ENCODE peak calls at places on chromosome 18, in six cellular contexts. Y, N, S, I, E and L are unnamed samples.

GRCh38 chr18:28267878-28268625 is 91.1 kb upstream of the CDH2 start:
- DNase-seq in E (no peak), Y (no peak), N (no peak), S (peak), I (no peak), L (no peak)

GRCh38 chr18:79378416-79379250 is 17.1 kb upstream of the NFATC1 start:
- DNase-seq in S (peak), N (peak), E (peak), Y (peak), I (peak), L (no peak)

GRCh38 chr18:58247363-58247834 is 203.4 kb downstream of the NEDD4L start:
- DNase-seq in S (no peak), Y (no peak), N (no peak), E (no peak), I (peak), L (no peak)

GRCh38 chr18:71665131-71665530 is 879.0 kb downstream of the CBLN2 start:
- DNase-seq in E (no peak), I (no peak), N (no peak), S (no peak), Y (no peak), L (no peak)

GRCh38 chr18:11149441-11150270 is at the start of gene PIEZO2:
- DNase-seq in I (peak), Y (peak), S (peak), N (no peak), E (no peak), L (no peak)

GRCh38 chr18:54888378-54888777 is 60.1 kb downstream of the RAB27B start:
- DNase-seq in E (no peak), Y (no peak), N (no peak), S (no peak), I (no peak), L (no peak)

GRCh38 chr18:8706981-8707940 is 1.9 kb downstream of the MTCL1 start:
- DNase-seq in I (peak), N (no peak), Y (peak), E (no peak), S (peak), L (peak)

GRCh38 chr18:50805732-50806131 is 14.1 kb downstream of the MRO start:
- DNase-seq in I (no peak), N (no peak), Y (no peak), E (no peak), S (no peak), L (no peak)

GRCh38 chr18:79393181-79393598 is 2.5 kb upstream of the NFATC1 start:
- DNase-seq in Y (no peak), E (no peak), S (peak), N (no peak), I (no peak), L (peak)

GRCh38 chr18:63700501-63700900 is 2.3 kb upstream of the SERPINB11 start:
- DNase-seq in I (no peak), S (no peak), Y (no peak), E (no peak), N (no peak), L (no peak)

GRCh38 chr18:69946608-69947155 is 991 bp downstream of the CD226 start:
- DNase-seq in I (no peak), S (no peak), E (no peak), N (no peak), Y (no peak), L (no peak)

GRCh38 chr18:46332956-46333355 is 228.8 kb downstream of the HAUS1 start:
- DNase-seq in Y (no peak), N (no peak), S (no peak), I (no peak), E (no peak), L (no peak)

GRCh38 chr18:26652501-26652900 is 104.1 kb upstream of the KCTD1 start:
- DNase-seq in I (no peak), Y (no peak), N (no peak), S (no peak), E (no peak), L (no peak)

GRCh38 chr18:26655614-26656400 is 107.5 kb upstream of the KCTD1 start:
- DNase-seq in N (no peak), S (peak), I (peak), Y (peak), E (peak), L (no peak)

GRCh38 chr18:26655010-26655613 is 106.8 kb upstream of the KCTD1 start:
- DNase-seq in N (no peak), I (no peak), E (peak), S (peak), Y (no peak), L (no peak)

GRCh38 chr18:26656401-26656943 is 108.1 kb upstream of the KCTD1 start:
- DNase-seq in S (no peak), N (no peak), Y (no peak), E (no peak), I (peak), L (no peak)

DNA sequence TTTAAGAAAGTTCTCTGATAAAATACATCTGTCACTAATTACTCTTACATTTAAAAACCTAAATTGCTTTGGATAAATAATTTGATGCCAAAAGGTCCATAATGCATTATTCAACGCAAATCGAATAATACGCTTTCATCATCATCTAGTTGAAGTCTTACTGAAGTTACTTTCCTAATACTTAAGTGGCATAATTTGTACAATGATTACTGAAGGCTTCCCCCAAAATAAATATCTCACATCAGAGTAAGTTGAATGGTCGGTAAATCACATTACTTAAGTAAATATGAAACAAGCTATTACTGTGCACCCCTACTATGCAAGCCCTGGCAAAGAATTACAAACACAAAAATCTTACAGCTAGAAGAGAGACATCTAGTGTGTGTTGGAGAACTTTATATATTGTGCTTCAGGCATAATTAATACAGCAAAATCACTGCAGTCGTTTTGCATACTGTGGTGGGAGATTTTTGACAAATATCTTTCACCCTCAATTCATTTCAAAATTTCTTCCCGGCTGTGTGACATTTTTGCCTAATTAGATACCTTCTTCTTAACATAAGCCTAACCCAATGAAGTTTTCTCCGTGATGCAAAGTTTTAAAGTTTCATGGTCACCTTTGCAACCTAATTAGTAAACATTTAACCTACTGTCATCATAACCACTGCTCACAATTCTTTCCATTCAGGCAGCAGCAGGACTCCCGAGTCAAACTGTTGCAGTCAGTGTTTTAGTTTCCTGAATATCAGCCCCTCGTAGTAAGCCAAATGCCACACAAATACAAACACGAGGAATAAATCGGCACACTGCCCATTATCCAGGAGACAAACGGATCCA is 106.0 kb upstream of the KCTD1 start:
- DNase-seq in N (no peak), Y (no peak), E (no peak), I (no peak), S (peak), L (no peak)
- H3K4me3 ChIP-seq in N (no peak), Y (no peak), E (no peak), I (no peak), S (no peak), L (no peak)

GRCh38 chr18:22711381-22711717 is 221.8 kb upstream of the RBBP8 start:
- DNase-seq in N (no peak), I (no peak), Y (no peak), S (no peak), E (no peak), L (no peak)
- H3K4me3 ChIP-seq in N (no peak), I (no peak), Y (no peak), S (peak), E (no peak), L (no peak)

DNA sequence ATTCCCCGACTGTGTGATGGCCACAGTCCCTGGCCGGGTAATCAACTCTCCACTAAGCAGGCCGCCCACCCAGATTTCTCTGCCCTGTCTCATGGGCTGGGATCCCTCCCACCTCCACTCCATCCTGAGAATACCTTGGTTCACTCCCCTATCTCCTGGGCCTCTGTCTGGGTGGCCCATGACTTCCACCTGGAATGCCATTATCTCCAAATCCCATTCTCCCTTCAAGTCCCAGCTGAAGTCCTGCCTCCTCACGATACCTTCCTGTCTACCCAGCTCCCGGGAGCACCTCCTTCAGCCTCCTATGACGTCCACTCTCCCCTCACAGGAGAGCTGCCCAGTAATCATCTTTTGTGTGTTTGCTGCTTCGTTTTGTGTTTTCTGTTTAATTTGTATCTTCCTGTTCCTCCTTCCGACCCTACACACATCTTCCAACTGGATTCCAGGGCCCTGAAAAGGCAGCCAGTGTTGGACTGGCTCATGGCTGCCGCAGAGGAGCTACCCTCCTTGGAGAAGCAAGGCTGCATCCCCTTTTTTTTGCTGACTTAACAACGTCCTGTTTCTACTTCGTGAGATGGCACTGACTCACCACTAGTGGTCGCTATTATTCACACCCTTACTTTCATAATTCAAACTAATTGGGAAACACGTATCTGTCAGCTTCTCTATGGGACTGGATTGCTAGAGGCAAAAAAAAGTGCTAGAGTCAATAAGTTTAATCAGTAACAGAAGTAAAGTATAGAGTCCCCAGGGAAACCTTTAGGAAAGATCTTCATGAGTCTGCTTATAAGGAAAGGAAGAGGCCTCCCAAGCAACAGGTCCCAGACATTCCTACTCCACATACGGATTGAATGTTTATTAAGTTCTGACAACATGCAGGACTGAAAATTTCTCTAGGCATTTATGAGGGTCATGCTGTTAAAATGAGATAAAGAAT is 171.9 kb upstream of the GATA6 start:
- DNase-seq in I (peak), S (peak), E (peak), N (peak), Y (no peak), L (peak)
- H3K4me3 ChIP-seq in I (no peak), S (no peak), E (no peak), N (no peak), Y (no peak), L (no peak)

GRCh38 chr18:12745095-12745820 is 42.4 kb downstream of the PSMG2 start:
- DNase-seq in Y (no peak), I (no peak), E (peak), S (peak), N (no peak), L (no peak)
- H3K4me3 ChIP-seq in Y (no peak), I (no peak), E (no peak), S (no peak), N (no peak), L (no peak)

GRCh38 chr18:61891874-61892273 is 933 bp downstream of the RNF152 start:
- DNase-seq in N (no peak), E (no peak), I (no peak), S (peak), Y (no peak), L (no peak)
- H3K4me3 ChIP-seq in N (no peak), E (peak), I (peak), S (no peak), Y (no peak), L (no peak)

DNA sequence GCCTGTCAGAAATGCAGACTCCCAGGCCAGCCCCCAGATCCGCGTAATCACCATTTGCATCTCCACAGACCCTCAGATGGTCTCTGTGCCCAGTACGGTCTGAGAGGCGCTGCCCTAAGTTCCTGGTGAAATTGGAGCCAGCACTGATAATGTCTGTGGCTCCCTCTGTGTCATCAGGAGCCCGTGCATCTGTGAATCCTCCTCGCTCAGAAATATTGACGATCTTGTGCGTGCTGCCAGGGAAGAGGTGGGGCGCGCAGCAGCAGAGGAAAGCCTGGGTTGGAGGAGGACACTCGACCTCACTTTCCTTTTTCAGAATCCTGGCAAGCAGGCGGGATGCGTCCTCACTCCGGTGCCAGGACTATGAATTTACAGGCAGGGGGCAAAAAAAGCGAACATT is 686.1 kb upstream of the SALL3 start:
- DNase-seq in I (peak), E (no peak), S (no peak), Y (no peak), N (no peak), L (no peak)
- H3K4me3 ChIP-seq in I (no peak), E (no peak), S (no peak), Y (no peak), N (no peak), L (no peak)

GRCh38 chr18:12776821-12777471 is 74.1 kb downstream of the PSMG2 start:
- DNase-seq in S (no peak), I (no peak), E (no peak), Y (no peak), N (no peak), L (no peak)
- H3K4me3 ChIP-seq in S (no peak), I (no peak), E (peak), Y (no peak), N (no peak), L (no peak)

GRCh38 chr18:77058186-77058847 is 74.3 kb downstream of the MBP start:
- DNase-seq in Y (no peak), S (no peak), N (no peak), E (no peak), I (no peak), L (no peak)

GRCh38 chr18:77054606-77055428 is 77.8 kb downstream of the MBP start:
- DNase-seq in Y (peak), N (peak), E (peak), I (peak), S (peak), L (peak)

GRCh38 chr18:77055429-77056310 is 76.9 kb downstream of the MBP start:
- DNase-seq in E (no peak), I (no peak), Y (no peak), N (peak), S (no peak), L (no peak)

GRCh38 chr18:77056399-77057015 is 76.1 kb downstream of the MBP start:
- DNase-seq in Y (no peak), N (no peak), S (no peak), I (no peak), E (no peak), L (no peak)

GRCh38 chr18:77057043-77057442 is 75.5 kb downstream of the MBP start:
- DNase-seq in S (no peak), N (no peak), Y (no peak), I (no peak), E (peak), L (no peak)
- H3K4me3 ChIP-seq in S (peak), N (no peak), Y (no peak), I (no peak), E (no peak), L (no peak)

DNA sequence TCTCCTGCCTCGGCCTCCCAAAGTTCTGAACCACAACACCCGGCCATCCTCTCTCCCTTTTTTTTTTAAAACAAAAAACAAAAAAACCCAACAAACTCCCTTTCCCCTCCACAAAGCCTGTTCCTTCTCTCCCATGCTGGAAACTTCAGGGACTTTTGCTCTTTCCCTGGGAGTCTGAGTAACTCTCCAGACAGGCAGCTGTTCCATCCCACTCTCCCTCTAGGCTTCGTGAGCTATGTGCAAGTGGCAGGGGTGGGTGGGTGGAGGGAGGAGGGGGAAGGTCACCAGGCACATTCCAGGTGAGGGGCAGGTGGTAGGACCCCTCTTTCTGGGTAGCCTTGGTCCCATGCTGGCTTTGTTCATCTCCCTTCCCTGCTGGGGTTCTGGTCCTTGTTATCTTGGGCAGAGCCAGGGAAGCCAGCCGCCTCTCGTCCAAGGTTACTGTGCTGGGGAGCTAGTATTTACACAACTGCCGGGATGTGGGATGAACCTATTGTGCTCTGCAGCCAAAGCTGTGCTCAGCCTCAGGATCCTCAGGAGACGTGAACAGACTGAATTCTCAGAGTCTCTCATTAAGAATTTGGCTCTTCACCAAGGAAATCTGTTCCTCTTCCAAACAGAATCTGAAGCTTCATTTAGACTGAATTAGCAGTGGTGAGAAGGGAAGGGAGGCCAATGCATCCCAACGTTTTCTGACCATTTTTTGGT is 106.9 kb downstream of the LIPG start:
- DNase-seq in E (no peak), Y (no peak), I (peak), N (no peak), S (no peak), L (no peak)
- H3K4me3 ChIP-seq in E (no peak), Y (no peak), I (no peak), N (no peak), S (no peak), L (no peak)